ENCODE peak calls at places on chromosomes 6 and 20, in four cellular contexts. T, X, L and F are unnamed samples. For H3K4me1, the result is how much of the 10 kb centered on the place peaks cover.

GRCh38 chr6:2783188-2783957 is 18.2 kb downstream of the WRNIP1 start:
- DNase-seq in T (no peak), X (peak), L (peak), F (no peak)

GRCh38 chr6:121399971-121400370 is 35.5 kb upstream of the GJA1 start:
- DNase-seq in T (no peak), X (no peak), L (no peak), F (peak)

GRCh38 chr6:161246725-161247124 is 27.1 kb downstream of the AGPAT4 start:
- DNase-seq in T (no peak), X (peak), L (no peak), F (no peak)

GRCh38 chr20:4532772-4533171 is 188.9 kb upstream of the PRND start:
- DNase-seq in T (no peak), X (no peak), L (no peak), F (no peak)

GRCh38 chr6:41934278-41935189 is 7.1 kb downstream of the CCND3 start:
- DNase-seq in T (no peak), X (no peak), L (no peak), F (no peak)

GRCh38 chr6:108359901-108360882 is 65.3 kb downstream of the AFG1L start:
- DNase-seq in T (no peak), X (peak), L (peak), F (no peak)

GRCh38 chr6:42777126-42777822 is 4.6 kb upstream of the BICRAL start:
- DNase-seq in T (peak), X (peak), L (no peak), F (no peak)

GRCh38 chr6:24385536-24386269 is 17.0 kb upstream of the MRS2 start:
- DNase-seq in T (no peak), X (no peak), L (no peak), F (no peak)

GRCh38 chr6:37745748-37746147 is 48.1 kb upstream of the MDGA1 start:
- DNase-seq in T (no peak), X (no peak), L (no peak), F (no peak)

GRCh38 chr6:163837681-163838431 is 423.3 kb downstream of the QKI start:
- DNase-seq in T (no peak), X (peak), L (no peak), F (no peak)

GRCh38 chr20:4102381-4102780 is 87.0 kb upstream of the RNF24 start:
- DNase-seq in T (peak), X (peak), L (no peak), F (no peak)

GRCh38 chr6:107606407-107606806 is 116.5 kb downstream of the SOBP start:
- DNase-seq in T (no peak), X (no peak), L (peak), F (no peak)

GRCh38 chr6:28401172-28401571 is 1.6 kb upstream of the ZSCAN12 start:
- DNase-seq in T (peak), X (peak), L (no peak), F (no peak)

GRCh38 chr6:36038120-36038876 is 10.7 kb downstream of the MAPK14 start:
- DNase-seq in T (no peak), X (no peak), L (no peak), F (no peak)

GRCh38 chr20:11853359-11853758 is 64.3 kb upstream of the BTBD3 start:
- DNase-seq in T (no peak), X (peak), L (no peak), F (no peak)

GRCh38 chr6:18792832-18793231 is 405.7 kb downstream of the RNF144B start:
- DNase-seq in T (no peak), X (no peak), L (no peak), F (no peak)

GRCh38 chr6:156543431-156543830 is 233.7 kb upstream of the ARID1B start:
- DNase-seq in T (no peak), X (no peak), L (no peak), F (no peak)

GRCh38 chr20:49534314-49534713 is 33.6 kb downstream of the PTGIS start:
- DNase-seq in T (peak), X (peak), L (peak), F (peak)

GRCh38 chr6:37242429-37243052 is 15.0 kb upstream of the TBC1D22B start:
- DNase-seq in T (peak), X (peak), L (no peak), F (peak)

GRCh38 chr20:16944753-16945152 is 196.6 kb downstream of the OTOR start:
- DNase-seq in T (no peak), X (no peak), L (no peak), F (no peak)

GRCh38 chr6:161836643-161837448 is 563.0 kb upstream of the AGPAT4 start:
- DNase-seq in T (peak), X (no peak), L (peak), F (peak)

GRCh38 chr6:157022022-157022740 is 245.0 kb downstream of the ARID1B start:
- DNase-seq in T (peak), X (peak), L (peak), F (peak)

GRCh38 chr20:57590485-57591288 is 29.5 kb downstream of the ZBP1 start:
- DNase-seq in T (no peak), X (no peak), L (no peak), F (no peak)

GRCh38 chr6:55953384-55953783 is 78.0 kb upstream of the BMP5 start:
- DNase-seq in T (peak), X (peak), L (no peak), F (peak)

GRCh38 chr6:142011156-142011555 is 121.6 kb upstream of the GJE1 start:
- DNase-seq in T (peak), X (peak), L (no peak), F (no peak)

GRCh38 chr6:19836799-19837510 is at the start of gene ID4:
- DNase-seq in T (peak), X (peak), L (peak), F (peak)

GRCh38 chr6:167648506-167649278 is 178.0 kb upstream of the AFDN start:
- DNase-seq in T (no peak), X (no peak), L (no peak), F (no peak)

GRCh38 chr20:43568706-43569105 is 9.9 kb downstream of the SGK2 start:
- DNase-seq in T (no peak), X (no peak), L (no peak), F (no peak)

GRCh38 chr6:38589367-38589720 is 50.4 kb downstream of the BTBD9 start:
- DNase-seq in T (no peak), X (no peak), L (no peak), F (no peak)

GRCh38 chr6:93210908-93211307 is 208.5 kb downstream of the EPHA7 start:
- DNase-seq in T (no peak), X (no peak), L (peak), F (no peak)

GRCh38 chr6:15365273-15365687 is 119.4 kb downstream of the JARID2 start:
- DNase-seq in T (peak), X (peak), L (peak), F (peak)

GRCh38 chr6:132964101-132964867 is 149.9 kb downstream of the RPS12 start:
- DNase-seq in T (peak), X (peak), L (no peak), F (peak)

GRCh38 chr6:107957165-107957908 is 671 bp downstream of the SEC63 start:
- DNase-seq in T (peak), X (peak), L (peak), F (peak)

GRCh38 chr6:156098858-156099257 is 643.2 kb upstream of the NOX3 start:
- DNase-seq in T (no peak), X (no peak), L (no peak), F (no peak)

GRCh38 chr6:72783667-72784066 is 161.8 kb downstream of the KCNQ5 start:
- DNase-seq in T (peak), X (peak), L (no peak), F (no peak)

GRCh38 chr6:11265932-11266331 is 33.5 kb upstream of the NEDD9 start:
- DNase-seq in T (no peak), X (no peak), L (no peak), F (no peak)

GRCh38 chr6:132392792-132393191 is 8.5 kb downstream of the MOXD1 start:
- DNase-seq in T (peak), X (no peak), L (peak), F (peak)

GRCh38 chr6:151681426-151682059 is 125.9 kb upstream of the ESR1 start:
- DNase-seq in T (no peak), X (no peak), L (no peak), F (peak)

DNA sequence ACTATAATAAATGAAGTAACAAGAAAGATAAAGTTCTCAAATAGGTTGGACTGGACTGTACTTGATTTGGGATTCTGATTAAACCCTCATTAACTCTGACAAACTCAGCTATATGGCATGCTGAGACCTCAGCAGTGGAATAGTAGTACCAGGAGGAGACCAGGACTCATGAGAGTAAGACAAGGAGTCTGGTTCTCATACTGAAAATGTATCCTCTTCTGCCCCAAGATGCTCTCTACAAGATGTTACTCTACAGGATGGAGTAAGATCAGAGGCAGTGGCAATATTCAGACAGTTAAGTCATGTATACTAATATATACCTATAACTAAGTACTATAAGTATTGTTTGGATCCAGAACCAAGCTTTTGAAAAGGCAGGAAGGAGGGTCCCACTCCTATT is 31.9 kb upstream of the SYNCRIP start:
- DNase-seq in T (no peak), X (no peak), L (peak), F (no peak)
- H3K4me1 ChIP-seq in T (under half), X (under half), L (under half), F (under half)

DNA sequence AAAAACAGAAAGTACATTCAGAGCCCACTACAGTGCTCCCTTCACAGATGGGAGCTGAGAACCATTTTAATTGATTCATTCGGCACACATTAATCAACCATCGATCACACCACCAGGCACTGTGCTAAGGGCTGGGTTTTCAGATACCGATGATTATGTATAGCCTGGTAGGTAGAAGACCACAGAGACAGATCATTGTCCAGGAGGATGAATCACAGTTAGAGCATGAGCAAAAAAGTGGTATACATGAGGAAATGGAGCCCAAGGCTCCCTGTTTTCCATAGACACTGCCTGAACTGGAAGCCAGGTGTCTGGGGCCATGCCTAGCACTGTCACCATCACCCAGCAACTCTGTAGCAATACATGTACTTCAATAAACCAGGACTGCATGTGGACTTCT is 9.0 kb upstream of the PRDM1 start:
- DNase-seq in T (peak), X (peak), L (no peak), F (no peak)
- H2AFZ ChIP-seq in T (no peak), X (peak), L (no peak), F (no peak)

GRCh38 chr6:44842616-44843015 is 455.1 kb downstream of the CDC5L start:
- DNase-seq in T (no peak), X (no peak), L (no peak), F (no peak)
- H3K4me1 ChIP-seq in T (under half), X (under half), L (under half), F (under half)

GRCh38 chr6:90257486-90257738 is 39.2 kb downstream of the BACH2 start:
- DNase-seq in T (no peak), X (no peak), L (no peak), F (no peak)
- H2AFZ ChIP-seq in T (no peak), X (no peak), L (no peak), F (no peak)

DNA sequence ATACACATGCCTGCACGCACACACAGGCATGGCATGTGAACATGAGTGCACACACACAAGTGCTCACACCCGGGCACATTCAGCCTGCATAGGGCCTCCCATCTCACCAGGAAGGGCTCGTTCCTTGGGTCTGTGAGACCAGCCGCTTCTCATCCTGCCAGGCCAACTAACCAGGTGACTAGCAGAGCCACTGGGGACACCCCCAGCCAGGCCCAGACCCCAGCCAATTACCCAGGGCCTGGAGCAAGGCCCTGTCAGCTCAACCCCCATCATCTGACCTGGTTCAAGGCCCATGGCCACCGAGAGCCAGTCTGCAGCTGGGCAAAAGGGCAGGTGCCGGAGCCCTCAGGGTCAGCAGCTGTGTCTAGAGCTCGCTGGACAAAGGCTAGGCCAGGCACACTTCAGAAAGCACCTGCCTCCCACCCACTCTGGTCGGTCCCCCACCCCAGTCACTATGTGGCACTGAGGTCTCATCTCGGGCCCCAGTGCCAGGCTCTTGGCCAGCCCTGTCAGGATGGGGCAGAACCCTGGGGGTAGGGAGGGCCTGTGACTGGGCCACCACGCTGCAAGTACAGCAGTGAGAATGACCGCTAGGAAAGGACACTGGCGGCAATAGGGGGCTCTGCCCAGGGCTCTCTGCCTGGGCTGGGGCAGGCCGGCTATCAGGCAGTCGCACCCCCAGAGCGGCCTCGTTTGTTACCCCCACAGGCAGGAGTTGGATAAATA is 26.8 kb upstream of the MRGBP start:
- DNase-seq in T (no peak), X (no peak), L (no peak), F (no peak)
- H3K4me1 ChIP-seq in T (under half), X (under half), L (under half), F (under half)

GRCh38 chr6:66986940-66987339 is 1279.9 kb upstream of the EYS start:
- DNase-seq in T (peak), X (no peak), L (no peak), F (peak)

GRCh38 chr6:66993272-66993671 is 1286.2 kb upstream of the EYS start:
- DNase-seq in T (no peak), X (no peak), L (no peak), F (no peak)

GRCh38 chr6:66995669-66996068 is 1288.6 kb upstream of the EYS start:
- DNase-seq in T (no peak), X (no peak), L (no peak), F (no peak)

GRCh38 chr6:66992660-66993059 is 1285.6 kb upstream of the EYS start:
- DNase-seq in T (no peak), X (no peak), L (no peak), F (no peak)
- H2AFZ ChIP-seq in T (no peak), X (no peak), L (no peak), F (no peak)